ENCODE peak calls at places on chromosomes 11 and 22, in ten cellular contexts. C, M, G, A, L, D, V, J, S and T are unnamed samples.

GRCh38 chr22:24868979-24869378 is 63.0 kb downstream of the SGSM1 start:
- DNase-seq in C (no peak), M (no peak), G (no peak), A (no peak), L (no peak), D (no peak), V (no peak), J (no peak), S (no peak), T (no peak)

GRCh38 chr11:65719887-65720236 is 736 bp downstream of the RNASEH2C start:
- DNase-seq in C (no peak), M (no peak), G (peak; percentile 36), A (no peak), L (peak; percentile 12), D (peak; percentile 51), V (no peak), J (peak; percentile 44), S (no peak), T (no peak)

GRCh38 chr11:63663809-63664208 is 7.4 kb downstream of the ATL3 start:
- DNase-seq in C (no peak), M (no peak), G (peak; percentile 80), A (no peak), L (peak; percentile 73), D (no peak), V (no peak), J (peak; percentile 65), S (no peak), T (no peak)

GRCh38 chr22:32728291-32728690 is 73.2 kb upstream of the TIMP3 start:
- DNase-seq in C (no peak), M (no peak), G (no peak), A (no peak), L (no peak), D (no peak), V (no peak), J (no peak), S (no peak), T (no peak)

GRCh38 chr22:19874307-19875060 is 19.8 kb upstream of the GNB1L start:
- DNase-seq in C (no peak), M (no peak), G (no peak), A (no peak), L (no peak), D (no peak), V (peak; percentile 47), J (peak; percentile 28), S (peak; percentile 26), T (no peak)

GRCh38 chr11:94641167-94641761 is 74.1 kb downstream of the PIWIL4 start:
- DNase-seq in C (no peak), M (no peak), G (no peak), A (no peak), L (no peak), D (no peak), V (no peak), J (peak; percentile 49), S (peak; percentile 34), T (no peak)

GRCh38 chr11:100929377-100929776 is 200.2 kb downstream of the PGR start:
- DNase-seq in C (no peak), M (no peak), G (peak; percentile 81), A (no peak), L (peak; percentile 66), D (no peak), V (no peak), J (peak; percentile 22), S (no peak), T (peak; percentile 6)

GRCh38 chr11:75465701-75466531 is 32.9 kb upstream of the KLHL35 start:
- DNase-seq in C (no peak), M (no peak), G (peak; percentile 52), A (no peak), L (peak; percentile 29), D (no peak), V (no peak), J (peak; percentile 71), S (no peak), T (no peak)

GRCh38 chr22:16783930-16784354 is 41.3 kb downstream of the XKR3 start:
- DNase-seq in C (no peak), M (no peak), G (no peak), A (no peak), L (no peak), D (peak; percentile 43), V (no peak), J (no peak), S (no peak), T (no peak)

GRCh38 chr22:39528080-39528661 is 4.4 kb downstream of the RPS19BP1 start:
- DNase-seq in C (no peak), M (no peak), G (no peak), A (no peak), L (no peak), D (no peak), V (no peak), J (no peak), S (no peak), T (no peak)

GRCh38 chr22:39528681-39529486 is 3.7 kb downstream of the RPS19BP1 start:
- DNase-seq in C (peak; percentile 92), M (no peak), G (peak; percentile 92), A (peak; percentile 79), L (peak; percentile 93), D (peak; percentile 96), V (peak; percentile 95), J (peak; percentile 91), S (peak; percentile 91), T (peak; percentile 86)

GRCh38 chr22:39530136-39530535 is 2.4 kb downstream of the RPS19BP1 start:
- DNase-seq in C (no peak), M (no peak), G (no peak), A (no peak), L (no peak), D (no peak), V (no peak), J (no peak), S (no peak), T (no peak)

GRCh38 chr22:39530692-39531331 is 1.7 kb downstream of the RPS19BP1 start:
- DNase-seq in C (peak; percentile 35), M (no peak), G (peak; percentile 41), A (no peak), L (peak; percentile 36), D (peak; percentile 79), V (no peak), J (peak; percentile 44), S (no peak), T (no peak)

GRCh38 chr22:39529487-39529851 is 3.1 kb downstream of the RPS19BP1 start:
- DNase-seq in C (no peak), M (no peak), G (no peak), A (no peak), L (no peak), D (peak; percentile 29), V (no peak), J (no peak), S (no peak), T (no peak)
- TF ChIP-seq CTCF in C (no peak), M (no peak), G (no peak), A (no peak), L (no peak), D (peak; percentile 57), V (no peak), J (no peak), S (peak; percentile 20), T (no peak)

DNA sequence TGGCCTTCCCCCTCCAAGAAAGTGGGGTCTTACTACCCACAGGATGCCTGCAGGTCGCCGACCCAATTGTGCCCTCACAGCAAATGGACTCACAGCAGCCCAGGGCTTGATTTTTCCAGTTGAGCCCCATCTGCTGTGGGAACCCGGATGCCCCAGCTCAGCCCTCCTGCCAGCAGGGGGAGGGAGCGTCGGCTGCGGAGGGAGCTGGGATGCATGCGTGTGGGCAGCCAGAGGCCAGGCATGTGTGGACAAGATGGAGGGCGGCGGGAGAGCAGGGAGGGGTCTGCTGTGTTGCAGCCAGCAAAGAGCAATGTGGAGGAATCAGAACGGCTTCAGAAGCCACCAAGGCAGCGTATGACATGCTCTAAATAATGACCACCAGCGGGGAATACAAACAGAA is 41.0 kb upstream of the EIF3D start:
- DNase-seq in C (peak; percentile 49), M (no peak), G (peak; percentile 27), A (no peak), L (no peak), D (no peak), V (no peak), J (peak; percentile 55), S (no peak), T (no peak)
- TF ChIP-seq CTCF in C (peak; percentile 65), M (peak; percentile 60), G (peak; percentile 43), A (peak; percentile 60), L (peak; percentile 61), D (no peak), V (no peak), J (peak; percentile 50), S (no peak), T (no peak)

GRCh38 chr22:50274311-50274710 is 4.1 kb upstream of the MAPK11 start:
- DNase-seq in C (peak; percentile 60), M (no peak), G (peak; percentile 54), A (no peak), L (peak; percentile 53), D (peak; percentile 80), V (peak; percentile 66), J (peak; percentile 63), S (peak; percentile 58), T (peak; percentile 79)
- TF ChIP-seq CTCF in C (peak; percentile 44), M (peak; percentile 39), G (peak; percentile 36), A (peak; percentile 19), L (peak; percentile 29), D (peak; percentile 47), V (no peak), J (peak; percentile 46), S (peak; percentile 27), T (no peak)

GRCh38 chr22:21909871-21910270 is 42.4 kb upstream of the MAPK1 start:
- DNase-seq in C (no peak), M (no peak), G (no peak), A (no peak), L (no peak), D (no peak), V (no peak), J (no peak), S (no peak), T (no peak)
- TF ChIP-seq CTCF in C (no peak), M (no peak), G (no peak), A (no peak), L (no peak), D (no peak), V (no peak), J (no peak), S (no peak), T (no peak)

GRCh38 chr11:17405232-17406005 is 17.0 kb upstream of the KCNJ11 start:
- DNase-seq in C (peak; percentile 60), M (no peak), G (peak; percentile 7), A (peak; percentile 39), L (peak; percentile 24), D (no peak), V (peak; percentile 91), J (peak; percentile 70), S (peak; percentile 71), T (no peak)
- TF ChIP-seq CTCF in C (no peak), M (peak; percentile 50), G (no peak), A (no peak), L (no peak), D (no peak), V (no peak), J (peak; percentile 27), S (peak; percentile 26), T (no peak)